ENCODE peak calls at places on chromosomes 5 and 9, in eight cellular contexts. One of them, this sample, is unnamed.

GRCh38 chr5:53884411-53884810 is 324.0 kb downstream of the NDUFS4 start:
- DNase-seq in amniotic epithelial cell: no peak
- DNase-seq in activated CD8-positive, alpha-beta memory T cell treated with anti-CD3 and anti-CD28 coated beads, Interleukin-2, amount 50 U/mL, for 4 hours: no peak
- DNase-seq in HT1080: no peak
- DNase-seq in hippocampal formation: no peak
- DNase-seq in sigmoid colon: no peak
- DNase-seq in WTC11: no peak
- DNase-seq in kidney glomerular epithelial cell: no peak
- DNase-seq in this sample: no peak

GRCh38 chr5:34511915-34512314 is 144.2 kb upstream of the RAI14 start:
- DNase-seq in amniotic epithelial cell: peak
- DNase-seq in activated CD8-positive, alpha-beta memory T cell treated with anti-CD3 and anti-CD28 coated beads, Interleukin-2, amount 50 U/mL, for 4 hours: no peak
- DNase-seq in HT1080: no peak
- DNase-seq in hippocampal formation: no peak
- DNase-seq in sigmoid colon: peak
- DNase-seq in WTC11: no peak
- DNase-seq in kidney glomerular epithelial cell: no peak
- DNase-seq in this sample: no peak

GRCh38 chr5:10432059-10433008 is 9.3 kb upstream of the ROPN1L start:
- DNase-seq in amniotic epithelial cell: no peak
- DNase-seq in activated CD8-positive, alpha-beta memory T cell treated with anti-CD3 and anti-CD28 coated beads, Interleukin-2, amount 50 U/mL, for 4 hours: no peak
- DNase-seq in HT1080: no peak
- DNase-seq in hippocampal formation: no peak
- DNase-seq in sigmoid colon: no peak
- DNase-seq in WTC11: no peak
- DNase-seq in kidney glomerular epithelial cell: no peak
- DNase-seq in this sample: no peak

GRCh38 chr9:92165472-92165871 is 50.3 kb upstream of the SPTLC1 start:
- DNase-seq in amniotic epithelial cell: no peak
- DNase-seq in activated CD8-positive, alpha-beta memory T cell treated with anti-CD3 and anti-CD28 coated beads, Interleukin-2, amount 50 U/mL, for 4 hours: no peak
- DNase-seq in HT1080: no peak
- DNase-seq in hippocampal formation: no peak
- DNase-seq in sigmoid colon: no peak
- DNase-seq in WTC11: no peak
- DNase-seq in kidney glomerular epithelial cell: no peak
- DNase-seq in this sample: no peak

GRCh38 chr5:135489466-135490244 is 37.5 kb upstream of the TIFAB start:
- DNase-seq in amniotic epithelial cell: no peak
- DNase-seq in activated CD8-positive, alpha-beta memory T cell treated with anti-CD3 and anti-CD28 coated beads, Interleukin-2, amount 50 U/mL, for 4 hours: no peak
- DNase-seq in HT1080: no peak
- DNase-seq in hippocampal formation: no peak
- DNase-seq in sigmoid colon: no peak
- DNase-seq in WTC11: peak
- DNase-seq in kidney glomerular epithelial cell: no peak
- DNase-seq in this sample: no peak

GRCh38 chr9:4865685-4866084 is 72.9 kb downstream of the RCL1 start:
- DNase-seq in amniotic epithelial cell: no peak
- DNase-seq in activated CD8-positive, alpha-beta memory T cell treated with anti-CD3 and anti-CD28 coated beads, Interleukin-2, amount 50 U/mL, for 4 hours: no peak
- DNase-seq in HT1080: no peak
- DNase-seq in hippocampal formation: no peak
- DNase-seq in sigmoid colon: no peak
- DNase-seq in WTC11: no peak
- DNase-seq in kidney glomerular epithelial cell: no peak
- DNase-seq in this sample: no peak

GRCh38 chr9:33429256-33430080 is 17.9 kb downstream of the AQP3 start:
- DNase-seq in amniotic epithelial cell: peak
- DNase-seq in activated CD8-positive, alpha-beta memory T cell treated with anti-CD3 and anti-CD28 coated beads, Interleukin-2, amount 50 U/mL, for 4 hours: no peak
- DNase-seq in HT1080: no peak
- DNase-seq in hippocampal formation: no peak
- DNase-seq in sigmoid colon: no peak
- DNase-seq in WTC11: no peak
- DNase-seq in kidney glomerular epithelial cell: no peak
- DNase-seq in this sample: no peak

GRCh38 chr9:36820392-36820861 is 213.6 kb downstream of the PAX5 start:
- DNase-seq in amniotic epithelial cell: peak
- DNase-seq in activated CD8-positive, alpha-beta memory T cell treated with anti-CD3 and anti-CD28 coated beads, Interleukin-2, amount 50 U/mL, for 4 hours: no peak
- DNase-seq in HT1080: no peak
- DNase-seq in hippocampal formation: no peak
- DNase-seq in sigmoid colon: peak
- DNase-seq in WTC11: no peak
- DNase-seq in kidney glomerular epithelial cell: no peak
- DNase-seq in this sample: no peak

GRCh38 chr5:76809141-76809540 is 9.7 kb upstream of the F2RL1 start:
- DNase-seq in amniotic epithelial cell: no peak
- DNase-seq in activated CD8-positive, alpha-beta memory T cell treated with anti-CD3 and anti-CD28 coated beads, Interleukin-2, amount 50 U/mL, for 4 hours: no peak
- DNase-seq in HT1080: no peak
- DNase-seq in hippocampal formation: no peak
- DNase-seq in sigmoid colon: no peak
- DNase-seq in WTC11: no peak
- DNase-seq in kidney glomerular epithelial cell: no peak
- DNase-seq in this sample: no peak

GRCh38 chr9:91776409-91777365 is 173.3 kb downstream of the ROR2 start:
- DNase-seq in amniotic epithelial cell: peak
- DNase-seq in activated CD8-positive, alpha-beta memory T cell treated with anti-CD3 and anti-CD28 coated beads, Interleukin-2, amount 50 U/mL, for 4 hours: no peak
- DNase-seq in HT1080: no peak
- DNase-seq in hippocampal formation: no peak
- DNase-seq in sigmoid colon: peak
- DNase-seq in WTC11: no peak
- DNase-seq in kidney glomerular epithelial cell: no peak
- DNase-seq in this sample: peak

GRCh38 chr5:17365326-17365725 is 132.7 kb upstream of the TAF11L2 start:
- DNase-seq in amniotic epithelial cell: no peak
- DNase-seq in activated CD8-positive, alpha-beta memory T cell treated with anti-CD3 and anti-CD28 coated beads, Interleukin-2, amount 50 U/mL, for 4 hours: no peak
- DNase-seq in HT1080: no peak
- DNase-seq in hippocampal formation: peak
- DNase-seq in sigmoid colon: no peak
- DNase-seq in WTC11: no peak
- DNase-seq in kidney glomerular epithelial cell: no peak
- DNase-seq in this sample: no peak

GRCh38 chr5:40680741-40681350 is 1.1 kb downstream of the PTGER4 start:
- DNase-seq in amniotic epithelial cell: no peak
- DNase-seq in activated CD8-positive, alpha-beta memory T cell treated with anti-CD3 and anti-CD28 coated beads, Interleukin-2, amount 50 U/mL, for 4 hours: peak
- DNase-seq in HT1080: no peak
- DNase-seq in hippocampal formation: no peak
- DNase-seq in sigmoid colon: peak
- DNase-seq in WTC11: peak
- DNase-seq in kidney glomerular epithelial cell: no peak
- DNase-seq in this sample: no peak

GRCh38 chr5:165334186-165334585 is 1828.8 kb downstream of the MAT2B start:
- DNase-seq in amniotic epithelial cell: peak
- DNase-seq in activated CD8-positive, alpha-beta memory T cell treated with anti-CD3 and anti-CD28 coated beads, Interleukin-2, amount 50 U/mL, for 4 hours: no peak
- DNase-seq in HT1080: peak
- DNase-seq in hippocampal formation: no peak
- DNase-seq in sigmoid colon: no peak
- DNase-seq in WTC11: no peak
- DNase-seq in kidney glomerular epithelial cell: peak
- DNase-seq in this sample: no peak

GRCh38 chr9:91734371-91734981 is 215.6 kb downstream of the ROR2 start:
- DNase-seq in amniotic epithelial cell: peak
- DNase-seq in activated CD8-positive, alpha-beta memory T cell treated with anti-CD3 and anti-CD28 coated beads, Interleukin-2, amount 50 U/mL, for 4 hours: peak
- DNase-seq in HT1080: peak
- DNase-seq in hippocampal formation: no peak
- DNase-seq in sigmoid colon: peak
- DNase-seq in WTC11: peak
- DNase-seq in kidney glomerular epithelial cell: no peak
- DNase-seq in this sample: peak

GRCh38 chr5:32092938-32093812 is 80.9 kb downstream of the GOLPH3 start:
- DNase-seq in amniotic epithelial cell: peak
- DNase-seq in activated CD8-positive, alpha-beta memory T cell treated with anti-CD3 and anti-CD28 coated beads, Interleukin-2, amount 50 U/mL, for 4 hours: peak
- DNase-seq in HT1080: peak
- DNase-seq in hippocampal formation: peak
- DNase-seq in sigmoid colon: peak
- DNase-seq in WTC11: peak
- DNase-seq in kidney glomerular epithelial cell: peak
- DNase-seq in this sample: peak

GRCh38 chr5:32565143-32565542 is 20.2 kb upstream of the SUB1 start:
- DNase-seq in amniotic epithelial cell: no peak
- DNase-seq in activated CD8-positive, alpha-beta memory T cell treated with anti-CD3 and anti-CD28 coated beads, Interleukin-2, amount 50 U/mL, for 4 hours: no peak
- DNase-seq in HT1080: no peak
- DNase-seq in hippocampal formation: no peak
- DNase-seq in sigmoid colon: no peak
- DNase-seq in WTC11: no peak
- DNase-seq in kidney glomerular epithelial cell: no peak
- DNase-seq in this sample: no peak

GRCh38 chr9:130319300-130319699 is 53.7 kb downstream of the HMCN2 start:
- DNase-seq in amniotic epithelial cell: no peak
- DNase-seq in activated CD8-positive, alpha-beta memory T cell treated with anti-CD3 and anti-CD28 coated beads, Interleukin-2, amount 50 U/mL, for 4 hours: no peak
- DNase-seq in HT1080: no peak
- DNase-seq in hippocampal formation: no peak
- DNase-seq in sigmoid colon: no peak
- DNase-seq in WTC11: no peak
- DNase-seq in kidney glomerular epithelial cell: no peak
- DNase-seq in this sample: no peak

GRCh38 chr9:93713716-93714115 is 137.3 kb downstream of the PHF2 start:
- DNase-seq in amniotic epithelial cell: peak
- DNase-seq in activated CD8-positive, alpha-beta memory T cell treated with anti-CD3 and anti-CD28 coated beads, Interleukin-2, amount 50 U/mL, for 4 hours: no peak
- DNase-seq in HT1080: peak
- DNase-seq in hippocampal formation: no peak
- DNase-seq in sigmoid colon: no peak
- DNase-seq in WTC11: no peak
- DNase-seq in kidney glomerular epithelial cell: no peak
- DNase-seq in this sample: no peak

GRCh38 chr9:4197548-4197947 is 102.3 kb downstream of the GLIS3 start:
- DNase-seq in amniotic epithelial cell: peak
- DNase-seq in activated CD8-positive, alpha-beta memory T cell treated with anti-CD3 and anti-CD28 coated beads, Interleukin-2, amount 50 U/mL, for 4 hours: no peak
- DNase-seq in HT1080: peak
- DNase-seq in hippocampal formation: peak
- DNase-seq in sigmoid colon: no peak
- DNase-seq in WTC11: peak
- DNase-seq in kidney glomerular epithelial cell: no peak
- DNase-seq in this sample: no peak

GRCh38 chr5:13941468-13941867 is 3.0 kb downstream of the DNAH5 start:
- DNase-seq in amniotic epithelial cell: no peak
- DNase-seq in activated CD8-positive, alpha-beta memory T cell treated with anti-CD3 and anti-CD28 coated beads, Interleukin-2, amount 50 U/mL, for 4 hours: no peak
- DNase-seq in HT1080: no peak
- DNase-seq in hippocampal formation: no peak
- DNase-seq in sigmoid colon: no peak
- DNase-seq in WTC11: no peak
- DNase-seq in kidney glomerular epithelial cell: no peak
- DNase-seq in this sample: no peak

GRCh38 chr9:125910286-125910685 is 163.1 kb downstream of the PBX3 start:
- DNase-seq in amniotic epithelial cell: no peak
- DNase-seq in activated CD8-positive, alpha-beta memory T cell treated with anti-CD3 and anti-CD28 coated beads, Interleukin-2, amount 50 U/mL, for 4 hours: no peak
- DNase-seq in HT1080: no peak
- DNase-seq in hippocampal formation: no peak
- DNase-seq in sigmoid colon: no peak
- DNase-seq in WTC11: no peak
- DNase-seq in kidney glomerular epithelial cell: no peak
- DNase-seq in this sample: no peak

GRCh38 chr5:68277427-68277826 is 61.9 kb downstream of the PIK3R1 start:
- DNase-seq in amniotic epithelial cell: peak
- DNase-seq in activated CD8-positive, alpha-beta memory T cell treated with anti-CD3 and anti-CD28 coated beads, Interleukin-2, amount 50 U/mL, for 4 hours: no peak
- DNase-seq in HT1080: peak
- DNase-seq in hippocampal formation: no peak
- DNase-seq in sigmoid colon: no peak
- DNase-seq in WTC11: no peak
- DNase-seq in kidney glomerular epithelial cell: peak
- DNase-seq in this sample: peak

GRCh38 chr9:14314424-14314928 is 535 bp upstream of the NFIB start:
- DNase-seq in amniotic epithelial cell: peak
- DNase-seq in activated CD8-positive, alpha-beta memory T cell treated with anti-CD3 and anti-CD28 coated beads, Interleukin-2, amount 50 U/mL, for 4 hours: no peak
- DNase-seq in HT1080: peak
- DNase-seq in hippocampal formation: no peak
- DNase-seq in sigmoid colon: peak
- DNase-seq in WTC11: peak
- DNase-seq in kidney glomerular epithelial cell: peak
- DNase-seq in this sample: peak

GRCh38 chr5:141940695-141941271 is 17.1 kb downstream of the DELE1 start:
- DNase-seq in amniotic epithelial cell: no peak
- DNase-seq in activated CD8-positive, alpha-beta memory T cell treated with anti-CD3 and anti-CD28 coated beads, Interleukin-2, amount 50 U/mL, for 4 hours: no peak
- DNase-seq in HT1080: no peak
- DNase-seq in hippocampal formation: no peak
- DNase-seq in sigmoid colon: no peak
- DNase-seq in WTC11: no peak
- DNase-seq in kidney glomerular epithelial cell: no peak
- DNase-seq in this sample: no peak

GRCh38 chr9:131668439-131669233 is 71.2 kb downstream of the RAPGEF1 start:
- DNase-seq in amniotic epithelial cell: peak
- DNase-seq in activated CD8-positive, alpha-beta memory T cell treated with anti-CD3 and anti-CD28 coated beads, Interleukin-2, amount 50 U/mL, for 4 hours: peak
- DNase-seq in HT1080: peak
- DNase-seq in hippocampal formation: no peak
- DNase-seq in sigmoid colon: no peak
- DNase-seq in WTC11: no peak
- DNase-seq in kidney glomerular epithelial cell: peak
- DNase-seq in this sample: peak

GRCh38 chr5:53557386-53557785 is 3.1 kb upstream of the NDUFS4 start:
- DNase-seq in amniotic epithelial cell: peak
- DNase-seq in activated CD8-positive, alpha-beta memory T cell treated with anti-CD3 and anti-CD28 coated beads, Interleukin-2, amount 50 U/mL, for 4 hours: no peak
- DNase-seq in HT1080: peak
- DNase-seq in hippocampal formation: no peak
- DNase-seq in sigmoid colon: no peak
- DNase-seq in WTC11: no peak
- DNase-seq in kidney glomerular epithelial cell: no peak
- DNase-seq in this sample: peak

GRCh38 chr5:132506094-132506692 is 15.6 kb upstream of the IRF1 start:
- DNase-seq in amniotic epithelial cell: peak
- DNase-seq in activated CD8-positive, alpha-beta memory T cell treated with anti-CD3 and anti-CD28 coated beads, Interleukin-2, amount 50 U/mL, for 4 hours: no peak
- DNase-seq in HT1080: peak
- DNase-seq in hippocampal formation: peak
- DNase-seq in sigmoid colon: no peak
- DNase-seq in WTC11: no peak
- DNase-seq in kidney glomerular epithelial cell: peak
- DNase-seq in this sample: peak

GRCh38 chr9:696332-697090 is 145.0 kb upstream of the DMRT1 start:
- DNase-seq in amniotic epithelial cell: peak
- DNase-seq in activated CD8-positive, alpha-beta memory T cell treated with anti-CD3 and anti-CD28 coated beads, Interleukin-2, amount 50 U/mL, for 4 hours: no peak
- DNase-seq in HT1080: peak
- DNase-seq in hippocampal formation: peak
- DNase-seq in sigmoid colon: peak
- DNase-seq in WTC11: no peak
- DNase-seq in kidney glomerular epithelial cell: peak
- DNase-seq in this sample: peak

GRCh38 chr9:91056917-91057316 is 255.3 kb downstream of the SYK start:
- DNase-seq in amniotic epithelial cell: peak
- DNase-seq in activated CD8-positive, alpha-beta memory T cell treated with anti-CD3 and anti-CD28 coated beads, Interleukin-2, amount 50 U/mL, for 4 hours: no peak
- DNase-seq in HT1080: peak
- DNase-seq in hippocampal formation: no peak
- DNase-seq in sigmoid colon: no peak
- DNase-seq in WTC11: no peak
- DNase-seq in kidney glomerular epithelial cell: peak
- DNase-seq in this sample: peak

GRCh38 chr9:92245005-92245797 is 48.3 kb downstream of the IARS1 start:
- DNase-seq in amniotic epithelial cell: peak
- DNase-seq in activated CD8-positive, alpha-beta memory T cell treated with anti-CD3 and anti-CD28 coated beads, Interleukin-2, amount 50 U/mL, for 4 hours: no peak
- DNase-seq in HT1080: peak
- DNase-seq in hippocampal formation: no peak
- DNase-seq in sigmoid colon: no peak
- DNase-seq in WTC11: no peak
- DNase-seq in kidney glomerular epithelial cell: peak
- DNase-seq in this sample: peak

GRCh38 chr5:135442387-135443256 is 4.5 kb downstream of the DCANP1 start:
- DNase-seq in amniotic epithelial cell: no peak
- DNase-seq in activated CD8-positive, alpha-beta memory T cell treated with anti-CD3 and anti-CD28 coated beads, Interleukin-2, amount 50 U/mL, for 4 hours: no peak
- DNase-seq in HT1080: no peak
- DNase-seq in hippocampal formation: no peak
- DNase-seq in sigmoid colon: peak
- DNase-seq in WTC11: no peak
- DNase-seq in kidney glomerular epithelial cell: no peak
- DNase-seq in this sample: no peak

GRCh38 chr5:133147411-133147810 is 95.6 kb downstream of the HSPA4 start:
- DNase-seq in amniotic epithelial cell: no peak
- DNase-seq in activated CD8-positive, alpha-beta memory T cell treated with anti-CD3 and anti-CD28 coated beads, Interleukin-2, amount 50 U/mL, for 4 hours: no peak
- DNase-seq in HT1080: no peak
- DNase-seq in hippocampal formation: no peak
- DNase-seq in sigmoid colon: no peak
- DNase-seq in WTC11: no peak
- DNase-seq in kidney glomerular epithelial cell: no peak
- DNase-seq in this sample: no peak

GRCh38 chr9:36382484-36382883 is 17.6 kb downstream of the RNF38 start:
- DNase-seq in amniotic epithelial cell: no peak
- DNase-seq in activated CD8-positive, alpha-beta memory T cell treated with anti-CD3 and anti-CD28 coated beads, Interleukin-2, amount 50 U/mL, for 4 hours: no peak
- DNase-seq in HT1080: no peak
- DNase-seq in hippocampal formation: no peak
- DNase-seq in sigmoid colon: no peak
- DNase-seq in WTC11: no peak
- DNase-seq in kidney glomerular epithelial cell: no peak
- DNase-seq in this sample: no peak

GRCh38 chr9:95940265-95940664 is 64.8 kb downstream of the ERCC6L2 start:
- DNase-seq in amniotic epithelial cell: no peak
- DNase-seq in activated CD8-positive, alpha-beta memory T cell treated with anti-CD3 and anti-CD28 coated beads, Interleukin-2, amount 50 U/mL, for 4 hours: no peak
- DNase-seq in HT1080: no peak
- DNase-seq in hippocampal formation: no peak
- DNase-seq in sigmoid colon: no peak
- DNase-seq in WTC11: no peak
- DNase-seq in kidney glomerular epithelial cell: no peak
- DNase-seq in this sample: no peak

This sample was measured in NCI-H226.